ENCODE peak calls at places on chromosomes 6 and 20, in five cellular contexts. B, D, U, K and N are unnamed samples.

GRCh38 chr6:166335378-166336366 is 6.7 kb downstream of the SFT2D1 start:
- DNase-seq in B (no peak), D (no peak), U (no peak), K (no peak), N (no peak)

GRCh38 chr6:145086197-145086596 is 649.1 kb downstream of the EPM2A start:
- DNase-seq in B (no peak), D (no peak), U (no peak), K (no peak), N (no peak)

GRCh38 chr6:154852700-154853099 is 119.5 kb downstream of the SCAF8 start:
- DNase-seq in B (no peak), D (no peak), U (no peak), K (no peak), N (no peak)

GRCh38 chr20:32336918-32337347 is 21.2 kb upstream of the ASXL1 start:
- DNase-seq in B (no peak), D (no peak), U (no peak), K (no peak), N (no peak)

GRCh38 chr6:46453221-46453620 is 38.0 kb downstream of the RCAN2 start:
- DNase-seq in B (no peak), D (no peak), U (no peak), K (peak), N (no peak)

GRCh38 chr6:90021701-90022100 is 127.4 kb downstream of the GJA10 start:
- DNase-seq in B (no peak), D (no peak), U (no peak), K (no peak), N (no peak)

GRCh38 chr20:58139849-58140786 is 88.3 kb downstream of the ANKRD60 start:
- DNase-seq in B (no peak), D (no peak), U (no peak), K (no peak), N (no peak)

GRCh38 chr6:117534974-117535373 is 52.5 kb downstream of the DCBLD1 start:
- DNase-seq in B (no peak), D (no peak), U (no peak), K (no peak), N (no peak)

GRCh38 chr20:25220021-25220730 is 24.7 kb downstream of the ENTPD6 start:
- DNase-seq in B (no peak), D (peak), U (no peak), K (no peak), N (no peak)

GRCh38 chr6:45607818-45608217 is 230.1 kb upstream of the SUPT3H start:
- DNase-seq in B (no peak), D (no peak), U (no peak), K (no peak), N (no peak)

GRCh38 chr20:4817230-4817671 is 95.5 kb downstream of the PRND start:
- DNase-seq in B (no peak), D (no peak), U (peak), K (peak), N (peak)

GRCh38 chr20:2236266-2236665 is 59.5 kb upstream of the TGM3 start:
- DNase-seq in B (no peak), D (no peak), U (no peak), K (no peak), N (no peak)

GRCh38 chr6:16438677-16439615 is 200.6 kb downstream of the GMPR start:
- DNase-seq in B (no peak), D (peak), U (no peak), K (peak), N (no peak)

GRCh38 chr20:18477821-18478220 is 10.6 kb downstream of the POLR3F start:
- DNase-seq in B (no peak), D (no peak), U (no peak), K (no peak), N (no peak)

GRCh38 chr6:63395388-63395787 is 75.6 kb upstream of the LGSN start:
- DNase-seq in B (no peak), D (no peak), U (no peak), K (no peak), N (no peak)

GRCh38 chr6:124968401-124968800 is 6.2 kb downstream of the RNF217 start:
- DNase-seq in B (no peak), D (no peak), U (no peak), K (no peak), N (no peak)

GRCh38 chr6:158438201-158438600 is 121.7 kb upstream of the TMEM181 start:
- DNase-seq in B (no peak), D (no peak), U (no peak), K (no peak), N (no peak)

GRCh38 chr6:6803180-6803978 is 214.9 kb downstream of the LY86 start:
- DNase-seq in B (no peak), D (peak), U (peak), K (no peak), N (no peak)

GRCh38 chr20:38179846-38180245 is 14.8 kb upstream of the TGM2 start:
- DNase-seq in B (no peak), D (no peak), U (no peak), K (no peak), N (no peak)

GRCh38 chr6:12335131-12335527 is 45.0 kb downstream of the EDN1 start:
- DNase-seq in B (no peak), D (no peak), U (no peak), K (no peak), N (no peak)

GRCh38 chr6:129671442-129672344 is 38.3 kb downstream of the ARHGAP18 start:
- DNase-seq in B (no peak), D (peak), U (no peak), K (no peak), N (no peak)

GRCh38 chr6:106084973-106085686 is 1.0 kb upstream of the PRDM1 start:
- DNase-seq in B (no peak), D (no peak), U (no peak), K (no peak), N (no peak)

GRCh38 chr6:170537329-170537728 is 15.8 kb downstream of the PSMB1 start:
- DNase-seq in B (no peak), D (no peak), U (no peak), K (no peak), N (no peak)

GRCh38 chr6:112360498-112360897 is 13.4 kb downstream of the RFPL4B start:
- DNase-seq in B (no peak), D (no peak), U (no peak), K (no peak), N (no peak)

GRCh38 chr20:14374191-14374590 is 36.8 kb upstream of the FLRT3 start:
- DNase-seq in B (no peak), D (no peak), U (no peak), K (no peak), N (no peak)